ENCODE peak calls at places on chromosomes 1 and 21, in four cellular contexts. W is ovary, O is transverse colon, U is vagina. Q is an unnamed sample.
A peak's percentile ranks its signal among the peaks of the same experiment; 100 is the strongest.

GRCh38 chr1:93716974-93717373 is 35.3 kb upstream of the BCAR3 start:
- DNase-seq in U (no peak), O (no peak), W (no peak), Q (no peak)

GRCh38 chr1:232873931-232874330 is 68.7 kb downstream of the MAP10 start:
- DNase-seq in W (no peak), U (no peak), O (no peak), Q (no peak)

GRCh38 chr1:164805399-164805798 is 246.4 kb downstream of the PBX1 start:
- DNase-seq in W (no peak), O (no peak), U (no peak), Q (no peak)

GRCh38 chr1:9894115-9894514 is 16.0 kb downstream of the CTNNBIP1 start:
- DNase-seq in W (no peak), O (no peak), U (no peak), Q (no peak)

GRCh38 chr1:171032822-171033702 is 57.6 kb upstream of the FMO3 start:
- DNase-seq in U (no peak), W (no peak), O (no peak), Q (no peak)

GRCh38 chr1:56250809-56251208 is 328.6 kb downstream of the PLPP3 start:
- DNase-seq in W (no peak), O (no peak), U (no peak), Q (no peak)

GRCh38 chr1:167522246-167522645 is 3.9 kb upstream of the CD247 start:
- DNase-seq in W (no peak), O (no peak), U (peak; percentile 1), Q (no peak)

GRCh38 chr1:23171181-23171755 is 2.6 kb upstream of the LUZP1 start:
- DNase-seq in U (no peak), W (no peak), O (no peak), Q (no peak)

GRCh38 chr1:82538876-82539275 is 738.1 kb downstream of the ADGRL2 start:
- DNase-seq in W (no peak), U (no peak), O (no peak), Q (no peak)

GRCh38 chr21:44011123-44011773 is 861 bp upstream of the TRAPPC10 start:
- DNase-seq in U (no peak), O (peak; percentile 24), W (peak; percentile 23), Q (peak; percentile 41)
- H3K4me3 ChIP-seq in U (peak overlapping the region; percentile 88), O (peak overlapping the region; percentile 92), W (peak overlapping the region; percentile 98), Q (peak overlapping the region; percentile 89)

DNA sequence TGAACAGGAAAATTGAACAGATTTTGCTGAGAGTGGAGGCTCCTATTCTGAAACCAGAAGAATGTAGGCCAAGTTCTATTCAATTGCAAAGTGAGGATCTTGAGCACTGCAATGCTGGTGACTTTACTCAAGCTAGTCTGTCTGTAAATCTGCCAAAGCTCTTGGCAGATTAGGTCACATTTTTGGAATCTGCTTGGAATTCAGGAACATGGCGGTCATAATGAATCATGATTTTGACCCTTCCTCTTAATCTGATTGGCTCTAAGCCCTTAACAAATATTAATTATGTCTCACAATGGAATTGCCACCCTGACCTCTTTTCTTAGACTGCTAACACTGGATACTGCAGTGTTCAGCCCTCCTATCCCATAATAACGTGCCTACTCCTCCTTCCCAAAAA is 7.2 kb upstream of the GNG12 start:
- DNase-seq in W (no peak), O (no peak), U (no peak), Q (no peak)
- H3K4me1 ChIP-seq in W (peaks cover 7% of the 10 kb centered on the region), O (no peaks in the 10 kb centered on the region), U (peaks cover 17% of the 10 kb centered on the region), Q (no peaks in the 10 kb centered on the region)

GRCh38 chr1:52367272-52367671 is 1.3 kb upstream of the CC2D1B start:
- DNase-seq in O (no peak), U (no peak), W (no peak), Q (no peak)

GRCh38 chr1:52365746-52366516 is at the start of gene CC2D1B:
- DNase-seq in U (peak; percentile 98), W (peak; percentile 100), O (peak; percentile 99), Q (peak; percentile 98)

GRCh38 chr1:52364235-52364839 is 1.7 kb downstream of the CC2D1B start:
- DNase-seq in O (no peak), U (no peak), W (no peak), Q (no peak)

GRCh38 chr1:52366517-52366827 is 467 bp upstream of the CC2D1B start:
- DNase-seq in W (no peak), O (no peak), U (no peak), Q (no peak)

DNA sequence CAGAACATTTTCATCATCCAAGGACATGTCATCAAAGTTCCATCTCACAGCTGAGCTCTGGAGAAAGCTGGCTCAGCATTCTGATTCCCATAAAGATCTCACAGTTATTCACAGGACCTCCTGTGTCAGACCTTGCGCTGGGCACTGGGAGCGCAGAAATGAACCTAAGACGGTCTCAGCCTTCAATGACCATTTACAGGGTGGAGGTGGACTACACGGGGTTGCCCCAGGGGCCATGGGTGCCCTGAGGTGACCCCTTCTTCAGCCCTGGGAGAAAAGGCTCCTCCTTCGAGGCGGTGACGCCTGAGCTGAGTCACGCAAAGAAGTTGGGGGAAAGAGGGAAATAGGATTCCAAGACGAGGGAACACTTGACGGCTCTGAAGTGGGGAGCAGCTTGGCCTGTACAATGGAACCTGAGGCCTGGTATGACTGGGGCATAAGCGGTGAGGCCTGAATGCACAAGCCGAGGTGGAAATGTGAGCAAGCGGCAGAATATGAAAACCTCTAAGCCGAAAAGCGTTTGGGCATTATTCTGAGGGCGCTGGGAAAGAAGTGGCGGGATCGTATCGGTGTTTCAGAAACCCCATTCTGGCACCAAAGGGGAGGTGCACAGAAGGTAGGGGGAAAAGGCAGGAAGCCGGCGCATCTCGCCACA is 787 bp downstream of the CC2D1B start:
- DNase-seq in W (peak; percentile 53), U (no peak), O (peak; percentile 66), Q (peak; percentile 43)
- TF ChIP-seq POLR2A in W (no peak), U (no peak), O (no peak), Q (no peak)

DNA sequence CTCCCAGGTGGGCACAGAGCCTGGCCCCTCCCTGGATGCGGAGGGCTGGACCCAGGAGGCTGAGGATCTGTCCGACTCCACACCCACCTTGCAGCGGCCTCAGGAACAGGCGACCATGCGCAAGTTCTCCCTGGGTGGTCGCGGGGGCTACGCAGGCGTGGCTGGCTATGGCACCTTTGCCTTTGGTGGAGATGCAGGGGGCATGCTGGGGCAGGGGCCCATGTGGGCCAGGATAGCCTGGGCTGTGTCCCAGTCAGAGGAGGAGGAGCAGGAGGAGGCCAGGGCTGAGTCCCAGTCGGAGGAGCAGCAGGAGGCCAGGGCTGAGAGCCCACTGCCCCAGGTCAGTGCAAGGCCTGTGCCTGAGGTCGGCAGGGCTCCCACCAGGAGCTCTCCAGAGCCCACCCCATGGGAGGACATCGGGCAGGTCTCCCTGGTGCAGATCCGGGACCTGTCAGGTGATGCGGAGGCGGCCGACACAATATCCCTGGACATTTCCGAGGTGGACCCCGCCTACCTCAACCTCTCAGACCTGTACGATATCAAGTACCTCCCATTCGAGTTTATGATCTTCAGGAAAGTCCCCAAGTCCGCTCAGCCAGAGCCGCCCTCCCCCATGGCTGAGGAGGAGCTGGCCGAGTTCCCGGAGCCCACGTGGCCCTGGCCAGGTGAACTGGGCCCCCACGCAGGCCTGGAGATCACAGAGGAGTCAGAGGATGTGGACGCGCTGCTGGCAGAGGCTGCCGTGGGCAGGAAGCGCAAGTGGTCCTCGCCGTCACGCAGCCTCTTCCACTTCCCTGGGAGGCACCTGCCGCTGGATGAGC is 34.2 kb downstream of the TRIM11 start:
- DNase-seq in U (no peak), W (no peak), O (peak; percentile 31), Q (peak; percentile 46)
- H3K4me3 ChIP-seq in U (no peak overlapping the region), W (no peak overlapping the region), O (no peak overlapping the region), Q (no peak overlapping the region)

Q was measured in testis.